ENCODE peak calls at places on chromosomes 6 and 20, in six cellular contexts. M, Y, K, S, D and R are unnamed samples. For H3K4me1, the result is how much of the 10 kb centered on the place peaks cover.

GRCh38 chr6:148650941-148651540 is 95.8 kb upstream of the UST start:
- DNase-seq in M (no peak), Y (no peak), K (no peak), S (no peak), D (no peak), R (no peak)

GRCh38 chr6:168122011-168122410 is 43.0 kb upstream of the FRMD1 start:
- DNase-seq in M (peak), Y (no peak), K (no peak), S (no peak), D (no peak), R (no peak)

GRCh38 chr6:5164092-5164491 is 79.0 kb downstream of the PPP1R3G start:
- DNase-seq in M (no peak), Y (no peak), K (no peak), S (no peak), D (no peak), R (no peak)

GRCh38 chr6:166586424-166587156 is at the start of gene RAMACL:
- DNase-seq in M (no peak), Y (no peak), K (peak), S (no peak), D (peak), R (no peak)

GRCh38 chr6:82862543-82862942 is 203.1 kb downstream of the UBE3D start:
- DNase-seq in M (no peak), Y (no peak), K (no peak), S (no peak), D (no peak), R (no peak)

GRCh38 chr6:112041535-112041934 is 12.4 kb upstream of the CCN6 start:
- DNase-seq in M (no peak), Y (no peak), K (no peak), S (no peak), D (no peak), R (no peak)

GRCh38 chr20:23937303-23938117 is 51.1 kb downstream of the GGTLC1 start:
- DNase-seq in M (no peak), Y (no peak), K (peak), S (peak), D (peak), R (no peak)

GRCh38 chr6:163897030-163897429 is 482.5 kb downstream of the QKI start:
- DNase-seq in M (no peak), Y (no peak), K (no peak), S (no peak), D (peak), R (no peak)

GRCh38 chr6:157411368-157411767 is 30.4 kb downstream of the ZDHHC14 start:
- DNase-seq in M (no peak), Y (no peak), K (no peak), S (no peak), D (no peak), R (no peak)

GRCh38 chr6:36129889-36130671 is at the start of gene MAPK13:
- DNase-seq in M (no peak), Y (no peak), K (peak), S (no peak), D (peak), R (no peak)

GRCh38 chr6:120056085-120056484 is 706.5 kb upstream of the MAN1A1 start:
- DNase-seq in M (no peak), Y (no peak), K (peak), S (no peak), D (no peak), R (no peak)

GRCh38 chr20:51482836-51483235 is 59.7 kb downstream of the NFATC2 start:
- DNase-seq in M (no peak), Y (peak), K (no peak), S (no peak), D (no peak), R (no peak)

GRCh38 chr20:18738055-18738454 is 75.5 kb upstream of the SCP2D1 start:
- DNase-seq in M (no peak), Y (no peak), K (peak), S (no peak), D (no peak), R (no peak)

GRCh38 chr20:45970646-45971424 is 1.2 kb downstream of the ZNF335 start:
- DNase-seq in M (no peak), Y (no peak), K (no peak), S (no peak), D (no peak), R (no peak)

GRCh38 chr6:35727206-35727934 is 9.5 kb upstream of the ARMC12 start:
- DNase-seq in M (peak), Y (peak), K (peak), S (peak), D (peak), R (peak)

GRCh38 chr20:38067717-38068365 is 34.3 kb downstream of the RPRD1B start:
- DNase-seq in M (no peak), Y (no peak), K (no peak), S (no peak), D (no peak), R (no peak)

GRCh38 chr6:107807186-107807585 is 16.9 kb downstream of the SCML4 start:
- DNase-seq in M (no peak), Y (no peak), K (no peak), S (no peak), D (no peak), R (no peak)

GRCh38 chr6:107727096-107727757 is 96.9 kb downstream of the SCML4 start:
- DNase-seq in M (no peak), Y (no peak), K (no peak), S (no peak), D (no peak), R (no peak)

GRCh38 chr6:13766201-13766634 is 48.1 kb downstream of the MCUR1 start:
- DNase-seq in M (peak), Y (no peak), K (no peak), S (no peak), D (no peak), R (no peak)

GRCh38 chr6:154343473-154344308 is 12.9 kb downstream of the IPCEF1 start:
- DNase-seq in M (no peak), Y (no peak), K (peak), S (peak), D (no peak), R (peak)

GRCh38 chr6:20626165-20626564 is 91.9 kb downstream of the CDKAL1 start:
- DNase-seq in M (no peak), Y (no peak), K (no peak), S (no peak), D (no peak), R (no peak)
- H3K4me1 ChIP-seq in M (under half), Y (under half), K (under half), S (under half), D (under half), R (under half)

DNA sequence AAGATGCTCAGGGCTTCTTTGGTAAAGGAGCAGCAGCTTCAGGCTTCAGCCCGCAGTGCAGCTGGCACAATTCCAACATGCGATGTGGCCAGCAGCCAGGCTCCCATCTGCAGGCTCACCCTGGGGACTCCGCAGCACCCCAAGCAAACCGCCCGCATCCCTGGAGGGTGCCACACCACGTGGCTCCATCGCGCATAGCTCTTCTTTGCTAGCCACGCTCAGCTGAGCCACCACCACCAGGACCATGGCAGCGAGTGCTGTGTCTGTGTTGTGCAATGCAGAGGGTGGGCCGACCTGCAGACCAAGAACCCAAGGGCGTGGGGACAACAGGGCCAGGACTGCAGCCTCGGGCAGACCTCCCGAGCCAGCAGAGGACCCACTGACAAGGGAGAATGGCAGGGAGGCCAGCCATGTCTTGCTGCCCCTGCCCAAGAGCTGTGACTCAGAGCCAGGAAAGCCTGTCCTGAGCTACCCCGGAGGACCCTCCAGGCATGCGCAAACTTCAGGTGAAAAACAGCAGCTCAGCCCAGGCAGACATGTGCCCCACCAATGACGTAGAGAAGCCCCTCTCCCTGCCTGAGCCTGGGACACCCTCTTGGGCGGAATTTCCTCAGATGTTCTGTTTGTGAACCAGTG is 87.8 kb downstream of the GINS1 start:
- DNase-seq in M (no peak), Y (no peak), K (no peak), S (no peak), D (no peak), R (no peak)
- H3K4me1 ChIP-seq in M (under half), Y (under half), K (under half), S (under half), D (under half), R (under half)

GRCh38 chr6:142763205-142763604 is 181.8 kb downstream of the HIVEP2 start:
- DNase-seq in M (no peak), Y (no peak), K (no peak), S (no peak), D (no peak), R (no peak)

GRCh38 chr6:142760152-142760551 is 184.8 kb downstream of the HIVEP2 start:
- DNase-seq in M (no peak), Y (no peak), K (no peak), S (no peak), D (no peak), R (no peak)

GRCh38 chr6:142758257-142759025 is 186.5 kb downstream of the HIVEP2 start:
- DNase-seq in M (no peak), Y (no peak), K (no peak), S (no peak), D (no peak), R (no peak)

GRCh38 chr6:142761756-142762155 is 183.2 kb downstream of the HIVEP2 start:
- DNase-seq in M (no peak), Y (no peak), K (no peak), S (no peak), D (no peak), R (no peak)

DNA sequence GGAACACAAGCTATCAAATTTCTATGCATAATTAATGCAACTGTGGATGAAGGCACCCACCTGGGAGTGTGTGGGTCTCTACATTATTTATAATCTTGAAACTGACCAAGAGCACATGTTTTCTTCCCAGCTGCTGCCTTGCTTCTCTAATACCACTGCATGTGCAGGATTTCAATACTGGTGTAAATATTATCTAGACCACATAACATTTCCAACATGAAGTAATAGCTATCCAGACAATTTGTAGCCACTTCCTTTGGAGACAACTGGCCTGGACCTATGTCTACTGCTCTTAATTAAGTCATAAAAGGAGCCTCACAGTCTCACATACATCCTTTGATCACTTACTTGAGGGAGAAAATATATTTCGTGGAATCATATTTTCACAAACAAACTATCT is 180.7 kb downstream of the HIVEP2 start:
- DNase-seq in M (no peak), Y (no peak), K (no peak), S (no peak), D (no peak), R (no peak)
- H3K4me1 ChIP-seq in M (under half), Y (under half), K (under half), S (under half), D (under half), R (under half)

GRCh38 chr20:3744037-3744436 is 11.6 kb downstream of the HSPA12B start:
- DNase-seq in M (no peak), Y (no peak), K (no peak), S (no peak), D (no peak), R (no peak)

GRCh38 chr20:3744806-3745685 is 12.6 kb downstream of the HSPA12B start:
- DNase-seq in M (peak), Y (no peak), K (peak), S (peak), D (no peak), R (peak)

GRCh38 chr20:3748073-3748472 is 15.6 kb downstream of the HSPA12B start:
- DNase-seq in M (peak), Y (no peak), K (no peak), S (no peak), D (no peak), R (no peak)

GRCh38 chr20:3747471-3747870 is 15.0 kb downstream of the HSPA12B start:
- DNase-seq in M (no peak), Y (no peak), K (peak), S (no peak), D (no peak), R (no peak)

DNA sequence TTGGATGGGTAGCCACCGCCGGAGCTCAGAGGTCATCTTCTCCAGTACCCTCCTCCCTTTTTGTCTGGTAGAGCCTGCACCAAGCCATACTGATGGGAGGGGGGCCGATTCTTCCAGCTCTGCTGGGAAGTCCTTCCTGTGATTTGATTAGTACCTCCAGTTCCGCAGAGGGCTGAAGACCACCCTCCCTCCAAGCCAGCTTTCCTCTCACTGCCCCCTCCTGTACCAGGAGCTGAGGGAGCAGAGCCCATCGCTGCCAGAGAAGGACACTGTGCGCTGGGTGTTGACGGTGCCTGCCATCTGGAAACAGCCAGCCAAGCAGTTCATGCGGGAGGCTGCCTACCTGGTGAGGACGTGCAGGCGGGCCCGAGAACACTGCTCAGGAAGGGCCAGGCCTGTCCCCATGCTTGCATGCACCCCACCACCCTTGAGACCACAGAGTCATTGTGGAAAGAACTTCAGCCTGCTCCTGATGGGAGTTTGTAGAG is 13.2 kb downstream of the HSPA12B start:
- DNase-seq in M (no peak), Y (no peak), K (no peak), S (no peak), D (no peak), R (no peak)
- H3K4me1 ChIP-seq in M (under half), Y (under half), K (under half), S (under half), D (under half), R (under half)

GRCh38 chr6:87798393-87799278 is 96.6 kb upstream of the AKIRIN2 start:
- DNase-seq in M (no peak), Y (no peak), K (peak), S (no peak), D (no peak), R (no peak)
- H3K4me1 ChIP-seq in M (under half), Y (under half), K (under half), S (under half), D (under half), R (under half)

GRCh38 chr6:44057931-44058616 is 69.2 kb downstream of the MRPL14 start:
- DNase-seq in M (no peak), Y (no peak), K (no peak), S (no peak), D (no peak), R (no peak)
- H3K4me1 ChIP-seq in M (under half), Y (under half), K (under half), S (half or more), D (under half), R (under half)

GRCh38 chr6:127792616-127793015 is 108.2 kb downstream of the THEMIS start:
- DNase-seq in M (no peak), Y (no peak), K (no peak), S (no peak), D (no peak), R (no peak)
- H3K4me1 ChIP-seq in M (under half), Y (under half), K (under half), S (under half), D (under half), R (under half)